ENCODE peak calls at places on chromosomes 1 and 21, in six cellular contexts. L is mucosa of descending colon, P is M059J, J is ovary, Z is Right ventricle myocardium superior, H is kidney tubule cell. K is an unnamed sample.

GRCh38 chr1:5863238-5863637 is 129.0 kb downstream of the NPHP4 start:
- DNase-seq in L (no peak), Z (no peak), J (no peak), P (no peak), H (no peak), K (no peak)

GRCh38 chr1:54277451-54278355 is 77.7 kb downstream of the MRPL37 start:
- DNase-seq in Z (peak; percentile 39), P (no peak), L (peak; percentile 62), J (peak; percentile 82), H (no peak), K (no peak)

GRCh38 chr1:200306954-200307754 is 102.7 kb downstream of the ZNF281 start:
- DNase-seq in Z (no peak), H (peak; percentile 58), J (no peak), L (peak; percentile 38), P (peak; percentile 48), K (no peak)

GRCh38 chr1:228801068-228801467 is 65.8 kb downstream of the RHOU start:
- DNase-seq in P (no peak), H (no peak), Z (no peak), J (no peak), L (no peak), K (no peak)

GRCh38 chr1:41277371-41277994 is 35.4 kb upstream of the SCMH1 start:
- DNase-seq in L (peak; percentile 6), P (no peak), J (no peak), H (peak; percentile 72), Z (no peak), K (no peak)

GRCh38 chr1:12001249-12001917 is 17.9 kb upstream of the MIIP start:
- DNase-seq in Z (peak; percentile 42), H (no peak), L (peak; percentile 50), P (peak; percentile 48), J (peak; percentile 62), K (no peak)

GRCh38 chr1:156858959-156859522 is at the start of gene INSRR:
- DNase-seq in H (no peak), J (no peak), L (no peak), P (no peak), Z (no peak), K (no peak)

GRCh38 chr1:22639286-22639685 is 2.9 kb downstream of the C1QA start:
- DNase-seq in P (peak; percentile 55), H (peak; percentile 11), J (no peak), Z (no peak), L (peak; percentile 27), K (no peak)

GRCh38 chr1:41385398-41386189 is 24.4 kb downstream of the FOXO6 start:
- DNase-seq in P (no peak), H (no peak), Z (no peak), L (no peak), J (no peak), K (no peak)

GRCh38 chr1:150162862-150163706 is 13.4 kb downstream of the PLEKHO1 start:
- DNase-seq in Z (peak; percentile 89), J (peak; percentile 89), L (peak; percentile 81), P (peak; percentile 99), H (peak; percentile 99), K (peak; percentile 90)

GRCh38 chr21:45615145-45615711 is 28.3 kb upstream of the PCBP3 start:
- DNase-seq in L (peak; percentile 62), J (peak; percentile 26), P (no peak), Z (no peak), H (no peak), K (peak; percentile 51)

GRCh38 chr1:7069888-7070287 is 284.6 kb downstream of the CAMTA1 start:
- DNase-seq in P (no peak), L (no peak), H (peak; percentile 26), J (peak; percentile 52), Z (no peak), K (no peak)

GRCh38 chr1:156160744-156161181 is 7.4 kb downstream of the SEMA4A start:
- DNase-seq in Z (peak; percentile 90), P (peak; percentile 71), H (no peak), J (peak; percentile 88), L (peak; percentile 72), K (peak; percentile 89)

GRCh38 chr1:82225407-82226197 is 424.9 kb downstream of the ADGRL2 start:
- DNase-seq in L (no peak), Z (no peak), P (peak; percentile 39), J (no peak), H (peak; percentile 65), K (no peak)

GRCh38 chr1:233993651-233994050 is 89.2 kb downstream of the SLC35F3 start:
- DNase-seq in H (peak; percentile 99), J (no peak), L (no peak), Z (no peak), P (peak; percentile 93), K (no peak)

GRCh38 chr1:75136921-75137641 is 2.9 kb downstream of the LHX8 start:
- DNase-seq in H (peak; percentile 58), J (no peak), Z (no peak), P (peak; percentile 28), L (no peak), K (no peak)

GRCh38 chr1:223670458-223671159 is 5.1 kb upstream of the CAPN8 start:
- DNase-seq in J (no peak), P (peak; percentile 61), H (peak; percentile 81), Z (no peak), L (peak; percentile 60), K (no peak)

GRCh38 chr1:208189183-208189582 is 55.0 kb downstream of the PLXNA2 start:
- DNase-seq in J (no peak), H (peak; percentile 58), Z (no peak), P (peak; percentile 86), L (no peak), K (no peak)

GRCh38 chr1:92404661-92405060 is 82.1 kb downstream of the GFI1 start:
- DNase-seq in P (peak; percentile 83), H (peak; percentile 68), J (no peak), L (no peak), Z (no peak), K (no peak)